ENCODE peak calls at places on chromosomes 6 and 20, in eight cellular contexts. W, R, F, O, A, U, D and I are unnamed samples.

GRCh38 chr6:137874204-137875001 is 7.3 kb downstream of the TNFAIP3 start:
- DNase-seq in W (no peak), R (peak; percentile 43), F (no peak), O (no peak), A (no peak), U (no peak), D (no peak), I (no peak)

GRCh38 chr6:92124126-92124525 is 1295.2 kb downstream of the EPHA7 start:
- DNase-seq in W (no peak), R (no peak), F (no peak), O (no peak), A (no peak), U (peak; percentile 63), D (no peak), I (no peak)

GRCh38 chr6:73079611-73079955 is 145.7 kb downstream of the KHDC1L start:
- DNase-seq in W (no peak), R (no peak), F (no peak), O (no peak), A (no peak), U (peak; percentile 35), D (no peak), I (no peak)

GRCh38 chr6:167013067-167013466 is 13.9 kb downstream of the CEP43 start:
- DNase-seq in W (no peak), R (no peak), F (no peak), O (no peak), A (no peak), U (no peak), D (no peak), I (no peak)

GRCh38 chr20:12989586-12989985 is 19.2 kb upstream of the SPTLC3 start:
- DNase-seq in W (no peak), R (no peak), F (no peak), O (no peak), A (no peak), U (no peak), D (no peak), I (no peak)

GRCh38 chr6:133244502-133244901 is 3.3 kb downstream of the EYA4 start:
- DNase-seq in W (no peak), R (no peak), F (no peak), O (no peak), A (no peak), U (peak; percentile 63), D (no peak), I (no peak)

GRCh38 chr6:132443206-132443605 is 41.9 kb upstream of the MOXD1 start:
- DNase-seq in W (no peak), R (no peak), F (no peak), O (no peak), A (no peak), U (no peak), D (no peak), I (no peak)

GRCh38 chr6:96907498-96907897 is 9.8 kb upstream of the NDUFAF4 start:
- DNase-seq in W (no peak), R (no peak), F (no peak), O (no peak), A (no peak), U (peak; percentile 32), D (no peak), I (no peak)

GRCh38 chr6:906920-907319 is 214.0 kb upstream of the EXOC2 start:
- DNase-seq in W (no peak), R (no peak), F (no peak), O (no peak), A (no peak), U (no peak), D (no peak), I (no peak)

GRCh38 chr6:13611715-13612114 is 3.4 kb upstream of the NOL7 start:
- DNase-seq in W (no peak), R (no peak), F (no peak), O (no peak), A (no peak), U (no peak), D (no peak), I (no peak)

GRCh38 chr6:56524891-56525703 is 117.6 kb downstream of the DST start:
- DNase-seq in W (peak; percentile 54), R (no peak), F (no peak), O (no peak), A (no peak), U (peak; percentile 99), D (no peak), I (no peak)

GRCh38 chr6:53411451-53411850 is 62.7 kb upstream of the ELOVL5 start:
- DNase-seq in W (no peak), R (no peak), F (no peak), O (no peak), A (no peak), U (no peak), D (no peak), I (no peak)

GRCh38 chr20:2596673-2597279 is 55.7 kb upstream of the NOP56 start:
- DNase-seq in W (no peak), R (no peak), F (no peak), O (no peak), A (no peak), U (no peak), D (no peak), I (no peak)

GRCh38 chr6:104640761-104641160 is 219.0 kb downstream of the HACE1 start:
- DNase-seq in W (no peak), R (no peak), F (no peak), O (no peak), A (no peak), U (no peak), D (no peak), I (no peak)

GRCh38 chr6:104638841-104639290 is 220.9 kb downstream of the HACE1 start:
- DNase-seq in W (no peak), R (no peak), F (no peak), O (no peak), A (no peak), U (peak; percentile 20), D (no peak), I (peak; percentile 21)

GRCh38 chr6:104639671-104640070 is 220.0 kb downstream of the HACE1 start:
- DNase-seq in W (no peak), R (no peak), F (no peak), O (no peak), A (no peak), U (peak; percentile 68), D (no peak), I (no peak)

GRCh38 chr6:104642871-104643270 is 216.8 kb downstream of the HACE1 start:
- DNase-seq in W (no peak), R (no peak), F (no peak), O (no peak), A (no peak), U (no peak), D (no peak), I (no peak)

DNA sequence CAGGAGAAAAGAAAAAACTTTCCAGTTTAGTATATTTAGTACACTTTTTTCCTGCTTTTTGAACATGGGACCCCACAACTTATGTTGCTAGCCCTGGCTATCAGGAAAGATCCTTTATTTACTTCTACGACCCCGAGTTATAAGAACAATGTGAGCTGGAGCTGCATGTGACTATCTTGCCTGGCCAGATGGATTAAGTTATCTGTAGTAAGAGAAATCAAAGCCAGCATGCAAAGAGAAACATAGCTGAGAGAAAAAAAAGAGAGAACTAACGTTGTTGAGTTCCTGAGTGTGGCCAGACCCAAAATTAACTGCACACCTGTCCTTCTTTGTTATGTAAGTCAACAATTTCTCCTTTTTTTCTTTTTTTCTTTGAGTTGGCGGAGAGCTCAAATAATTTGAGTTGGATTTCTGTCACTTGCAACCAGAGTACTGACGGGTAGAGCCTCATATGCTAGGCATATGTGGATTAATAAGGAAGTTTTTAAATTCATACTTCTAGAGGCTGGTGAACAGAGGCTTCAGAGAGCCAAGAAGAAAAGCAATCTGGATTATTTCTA is 219.5 kb downstream of the HACE1 start:
- DNase-seq in W (no peak), R (no peak), F (no peak), O (no peak), A (no peak), U (no peak), D (no peak), I (no peak)
- H3K4me1 ChIP-seq in W (no peaks in the 10 kb centered on the region), R (peaks cover 5% of the 10 kb centered on the region), F (no peaks in the 10 kb centered on the region), O (peaks cover 19% of the 10 kb centered on the region), A (no peaks in the 10 kb centered on the region), U (no peaks in the 10 kb centered on the region), D (no peaks in the 10 kb centered on the region), I (no peaks in the 10 kb centered on the region)

DNA sequence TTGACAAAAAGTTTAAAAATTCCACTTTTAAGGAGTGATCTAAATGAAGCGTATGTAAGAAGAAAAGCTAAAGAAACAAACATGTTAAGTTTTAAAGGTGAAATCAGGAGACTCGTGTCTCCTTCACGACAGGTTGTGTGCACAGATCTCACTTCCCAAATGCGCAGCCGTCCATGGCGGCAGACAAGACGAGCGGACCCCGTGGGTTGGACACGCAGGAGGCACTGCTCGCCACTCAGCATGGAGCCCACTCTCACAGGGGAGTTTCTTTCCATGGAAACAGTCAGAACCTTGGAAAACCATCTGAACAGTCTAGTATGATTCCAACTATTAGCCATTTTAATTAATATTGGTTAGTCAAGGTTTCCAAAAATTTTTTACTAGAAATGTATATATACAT is 48.9 kb downstream of the WDR27 start:
- DNase-seq in W (no peak), R (no peak), F (no peak), O (no peak), A (no peak), U (no peak), D (no peak), I (no peak)
- H3K4me1 ChIP-seq in W (no peaks in the 10 kb centered on the region), R (no peaks in the 10 kb centered on the region), F (no peaks in the 10 kb centered on the region), O (peaks cover 6% of the 10 kb centered on the region), A (no peaks in the 10 kb centered on the region), U (no peaks in the 10 kb centered on the region), D (no peaks in the 10 kb centered on the region), I (no peaks in the 10 kb centered on the region)

GRCh38 chr6:33613146-33613793 is 7.9 kb upstream of the ITPR3 start:
- DNase-seq in W (no peak), R (no peak), F (no peak), O (no peak), A (no peak), U (peak; percentile 61), D (no peak), I (no peak)

GRCh38 chr6:33616913-33617312 is 4.2 kb upstream of the ITPR3 start:
- DNase-seq in W (no peak), R (no peak), F (no peak), O (no peak), A (no peak), U (peak; percentile 38), D (no peak), I (no peak)

GRCh38 chr6:33616113-33616512 is 5.0 kb upstream of the ITPR3 start:
- DNase-seq in W (no peak), R (no peak), F (no peak), O (no peak), A (no peak), U (no peak), D (no peak), I (no peak)

GRCh38 chr6:33610779-33611421 is 10.2 kb upstream of the ITPR3 start:
- DNase-seq in W (peak; percentile 36), R (no peak), F (no peak), O (no peak), A (no peak), U (no peak), D (no peak), I (no peak)

GRCh38 chr6:33613794-33614166 is 7.3 kb upstream of the ITPR3 start:
- DNase-seq in W (no peak), R (no peak), F (no peak), O (no peak), A (no peak), U (peak; percentile 59), D (no peak), I (no peak)
- H3K4me1 ChIP-seq in W (peaks cover 6% of the 10 kb centered on the region), R (peaks cover 12% of the 10 kb centered on the region), F (no peaks in the 10 kb centered on the region), O (peaks cover 18% of the 10 kb centered on the region), A (peaks cover 9% of the 10 kb centered on the region), U (peaks cover 15% of the 10 kb centered on the region), D (no peaks in the 10 kb centered on the region), I (peaks cover 13% of the 10 kb centered on the region)

DNA sequence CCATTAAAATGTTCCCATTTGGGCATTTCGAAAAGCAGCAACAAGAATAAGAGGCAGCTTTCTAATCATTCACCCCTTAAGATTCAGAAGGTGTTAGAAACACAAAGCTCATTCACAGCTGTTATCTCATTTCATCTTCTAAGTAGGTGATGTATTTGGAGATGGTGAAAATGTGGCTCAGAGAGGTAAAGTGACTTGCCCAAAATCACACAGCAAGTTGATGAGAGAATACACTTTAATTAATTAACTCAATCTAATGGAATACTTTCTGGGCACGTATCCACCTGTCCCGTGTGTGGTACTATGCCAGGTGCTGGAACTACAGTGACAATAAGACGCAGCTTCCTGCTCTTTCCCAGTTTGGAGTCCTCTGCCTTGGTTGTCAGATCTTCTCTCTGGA is 147.4 kb upstream of the LRFN2 start:
- DNase-seq in W (no peak), R (no peak), F (no peak), O (no peak), A (no peak), U (no peak), D (no peak), I (no peak)
- H3K4me1 ChIP-seq in W (no peaks in the 10 kb centered on the region), R (no peaks in the 10 kb centered on the region), F (no peaks in the 10 kb centered on the region), O (no peaks in the 10 kb centered on the region), A (no peaks in the 10 kb centered on the region), U (no peaks in the 10 kb centered on the region), D (no peaks in the 10 kb centered on the region), I (no peaks in the 10 kb centered on the region)